ENCODE peak calls at places on chromosome 10, in eight cellular contexts. R, V, S, E, C, M, W and X are unnamed samples.
A peak's percentile ranks its signal among the peaks of the same experiment; 100 is the strongest.

GRCh38 chr10:132653721-132654120 is 116.1 kb downstream of the INPP5A start:
- DNase-seq in R (no peak), V (no peak), S (no peak), E (no peak), C (no peak), M (no peak), W (no peak), X (no peak)

GRCh38 chr10:125124907-125125306 is 35.5 kb downstream of the CTBP2 start:
- DNase-seq in R (peak; percentile 37), V (no peak), S (no peak), E (no peak), C (no peak), M (no peak), W (peak; percentile 32), X (no peak)

GRCh38 chr10:106999118-106999707 is 165.3 kb downstream of the SORCS1 start:
- DNase-seq in R (no peak), V (no peak), S (no peak), E (no peak), C (no peak), M (no peak), W (no peak), X (no peak)

GRCh38 chr10:3554121-3554522 is 230.9 kb downstream of the KLF6 start:
- DNase-seq in R (no peak), V (no peak), S (peak; percentile 10), E (no peak), C (no peak), M (no peak), W (no peak), X (no peak)

GRCh38 chr10:61529208-61529607 is 76.0 kb upstream of the TMEM26 start:
- DNase-seq in R (no peak), V (no peak), S (no peak), E (no peak), C (no peak), M (no peak), W (no peak), X (no peak)

GRCh38 chr10:133474833-133475734 is 21.3 kb downstream of the SCART1 start:
- DNase-seq in R (no peak), V (no peak), S (no peak), E (no peak), C (no peak), M (no peak), W (no peak), X (no peak)

GRCh38 chr10:78657622-78658165 is 411.1 kb upstream of the ZMIZ1 start:
- DNase-seq in R (peak; percentile 64), V (no peak), S (peak; percentile 61), E (peak; percentile 63), C (peak; percentile 16), M (peak; percentile 40), W (peak; percentile 43), X (peak; percentile 62)

GRCh38 chr10:57161157-57161556 is 800.1 kb upstream of the ZWINT start:
- DNase-seq in R (no peak), V (no peak), S (no peak), E (no peak), C (no peak), M (no peak), W (no peak), X (no peak)

GRCh38 chr10:124701435-124701834 is 42.7 kb downstream of the FAM53B start:
- DNase-seq in R (peak; percentile 66), V (peak; percentile 56), S (no peak), E (no peak), C (no peak), M (peak; percentile 73), W (peak; percentile 71), X (peak; percentile 89)

GRCh38 chr10:131652416-131652815 is 248.4 kb upstream of the PPP2R2D start:
- DNase-seq in R (no peak), V (no peak), S (no peak), E (no peak), C (no peak), M (no peak), W (no peak), X (no peak)

GRCh38 chr10:92241158-92241500 is 49.7 kb downstream of the CPEB3 start:
- DNase-seq in R (no peak), V (no peak), S (no peak), E (no peak), C (no peak), M (peak; percentile 56), W (peak; percentile 9), X (peak; percentile 80)

GRCh38 chr10:6089334-6090219 is 743 bp downstream of the RBM17 start:
- DNase-seq in R (peak; percentile 45), V (no peak), S (no peak), E (no peak), C (no peak), M (no peak), W (no peak), X (no peak)

GRCh38 chr10:25811141-25811685 is 122.8 kb upstream of the MYO3A start:
- DNase-seq in R (peak; percentile 3), V (no peak), S (no peak), E (no peak), C (no peak), M (no peak), W (no peak), X (no peak)

GRCh38 chr10:6136215-6137201 is 47.7 kb downstream of the RBM17 start:
- DNase-seq in R (peak; percentile 82), V (no peak), S (peak; percentile 23), E (peak; percentile 55), C (no peak), M (no peak), W (peak; percentile 86), X (no peak)